ENCODE peak calls at places on chromosomes 11 and 22, in five cellular contexts. G is SK-N-SH, W is Peyer's patch, Y is tibial artery, R is H1. E is an unnamed sample.

GRCh38 chr11:118295834-118296454 is 8.6 kb upstream of the CD3E start:
- DNase-seq in W (peak), Y (no peak), R (no peak), G (no peak), E (peak)

GRCh38 chr22:37561209-37562048 is 1.1 kb downstream of the CDC42EP1 start:
- DNase-seq in R (peak), Y (peak), G (peak), W (peak), E (peak)

GRCh38 chr11:45106006-45106405 is 40.4 kb upstream of the PRDM11 start:
- DNase-seq in W (peak), G (no peak), R (no peak), Y (no peak), E (no peak)

GRCh38 chr11:110776091-110776490 is 63.9 kb upstream of the ARHGAP20 start:
- DNase-seq in Y (no peak), R (no peak), W (no peak), G (no peak), E (peak)

GRCh38 chr11:33920838-33921613 is 29.1 kb upstream of the LMO2 start:
- DNase-seq in W (no peak), Y (no peak), R (no peak), G (no peak), E (no peak)

GRCh38 chr11:31808721-31809542 is 2.2 kb downstream of the PAX6 start:
- DNase-seq in G (no peak), R (no peak), Y (no peak), W (no peak), E (no peak)

GRCh38 chr11:99461913-99462312 is 441.2 kb downstream of the CNTN5 start:
- DNase-seq in G (no peak), W (no peak), R (no peak), Y (no peak), E (no peak)

GRCh38 chr11:120125005-120125404 is 12.9 kb downstream of the TRIM29 start:
- DNase-seq in Y (no peak), W (peak), R (no peak), G (no peak), E (peak)

GRCh38 chr11:2752923-2753322 is 53.1 kb upstream of the KCNQ1OT1 start:
- DNase-seq in Y (peak), W (no peak), G (no peak), R (no peak), E (no peak)

GRCh38 chr11:73556966-73557365 is 40.9 kb downstream of the FAM168A start:
- DNase-seq in Y (no peak), W (no peak), G (no peak), R (no peak), E (no peak)

GRCh38 chr11:71238285-71238875 is 14.0 kb downstream of the SHANK2 start:
- DNase-seq in W (peak), R (no peak), Y (no peak), G (no peak), E (no peak)

GRCh38 chr22:41976961-41977566 is 7.8 kb downstream of the SEPTIN3 start:
- DNase-seq in Y (no peak), G (peak), W (no peak), R (no peak), E (no peak)

GRCh38 chr11:68295940-68296339 is 16.5 kb upstream of the LRP5 start:
- DNase-seq in Y (no peak), G (no peak), W (no peak), R (no peak), E (no peak)

GRCh38 chr11:74611369-74611861 is 19.0 kb downstream of the POLD3 start:
- DNase-seq in Y (no peak), W (no peak), R (no peak), G (peak), E (peak)

GRCh38 chr11:111310723-111311122 is 12.4 kb downstream of the POU2AF3 start:
- DNase-seq in W (no peak), R (no peak), Y (no peak), G (no peak), E (no peak)

GRCh38 chr11:64524534-64525042 is 66.4 kb upstream of the SLC22A12 start:
- DNase-seq in W (peak), R (no peak), Y (peak), G (no peak), E (no peak)

GRCh38 chr11:65574963-65575567 is 788 bp upstream of the EHBP1L1 start:
- DNase-seq in R (no peak), Y (no peak), W (peak), G (no peak), E (peak)

GRCh38 chr22:39661842-39662676 is 91.5 kb downstream of the CACNA1I start:
- DNase-seq in Y (no peak), G (no peak), W (peak), R (peak), E (no peak)

GRCh38 chr22:42069801-42070516 is 653 bp downstream of the NAGA start:
- DNase-seq in G (no peak), R (no peak), W (peak), Y (no peak), E (no peak)

GRCh38 chr22:44364750-44365118 is 52.0 kb upstream of the SHISAL1 start:
- DNase-seq in R (no peak), Y (no peak), W (no peak), G (no peak), E (no peak)

GRCh38 chr11:13955971-13956421 is 6.5 kb upstream of the SPON1 start:
- DNase-seq in W (peak), Y (peak), G (peak), R (no peak), E (peak)

GRCh38 chr11:69921429-69922014 is 102.3 kb upstream of the FGF3 start:
- DNase-seq in G (no peak), R (no peak), Y (peak), W (peak), E (no peak)

GRCh38 chr11:117761993-117762392 is 35.0 kb downstream of the DSCAML1 start:
- DNase-seq in Y (no peak), G (peak), R (no peak), W (no peak), E (no peak)

GRCh38 chr22:49959782-49960158 is 802 bp upstream of the PIM3 start:
- DNase-seq in W (peak), G (peak), Y (peak), R (no peak), E (peak)

GRCh38 chr11:111021131-111021530 is 224.4 kb upstream of the POU2AF2 start:
- DNase-seq in W (no peak), G (no peak), Y (no peak), R (no peak), E (no peak)

GRCh38 chr11:111081021-111081511 is 164.5 kb upstream of the POU2AF2 start:
- DNase-seq in W (no peak), R (no peak), G (no peak), Y (no peak), E (peak)

GRCh38 chr11:115408036-115408911 is 95.9 kb downstream of the CADM1 start:
- DNase-seq in G (no peak), W (no peak), R (no peak), Y (no peak), E (no peak)

GRCh38 chr11:61357894-61358239 is 3.8 kb downstream of the CYB561A3 start:
- DNase-seq in Y (no peak), G (no peak), R (no peak), W (no peak), E (no peak)

GRCh38 chr11:86021390-86021789 is 47.5 kb downstream of the PICALM start:
- DNase-seq in G (no peak), Y (no peak), R (no peak), W (no peak), E (peak)

GRCh38 chr11:19524171-19524671 is 188.4 kb upstream of the NAV2 start:
- DNase-seq in W (no peak), Y (no peak), G (no peak), R (no peak), E (peak)

GRCh38 chr22:33302549-33302948 is 244.4 kb upstream of the SYN3 start:
- DNase-seq in Y (no peak), W (no peak), R (no peak), G (no peak), E (no peak)

GRCh38 chr11:123561046-123561781 is 93.2 kb downstream of the SCN3B start:
- DNase-seq in R (no peak), W (no peak), Y (no peak), G (peak), E (peak)

GRCh38 chr11:67398661-67399563 is 2.7 kb downstream of the PPP1CA start:
- DNase-seq in G (no peak), W (no peak), Y (no peak), R (no peak), E (no peak)

GRCh38 chr11:20125927-20126326 is 34.3 kb downstream of the DBX1 start:
- DNase-seq in G (no peak), Y (no peak), W (no peak), R (no peak), E (peak)

GRCh38 chr11:66749091-66749490 is 20.1 kb upstream of the SPTBN2 start:
- DNase-seq in G (no peak), R (no peak), W (no peak), Y (no peak), E (no peak)

GRCh38 chr11:44036811-44037657 is 10.7 kb upstream of the ACCSL start:
- DNase-seq in R (peak), Y (peak), W (peak), G (peak), E (peak)

GRCh38 chr11:44972746-44973435 is 22.2 kb upstream of the TP53I11 start:
- DNase-seq in G (no peak), W (no peak), R (no peak), Y (no peak), E (no peak)

GRCh38 chr11:65056999-65057398 is 1.4 kb downstream of the NAALADL1 start:
- DNase-seq in W (no peak), Y (no peak), G (no peak), R (no peak), E (no peak)

GRCh38 chr11:84865257-84865656 is 761.9 kb downstream of the DLG2 start:
- DNase-seq in R (no peak), W (no peak), G (no peak), Y (no peak), E (peak)

DNA sequence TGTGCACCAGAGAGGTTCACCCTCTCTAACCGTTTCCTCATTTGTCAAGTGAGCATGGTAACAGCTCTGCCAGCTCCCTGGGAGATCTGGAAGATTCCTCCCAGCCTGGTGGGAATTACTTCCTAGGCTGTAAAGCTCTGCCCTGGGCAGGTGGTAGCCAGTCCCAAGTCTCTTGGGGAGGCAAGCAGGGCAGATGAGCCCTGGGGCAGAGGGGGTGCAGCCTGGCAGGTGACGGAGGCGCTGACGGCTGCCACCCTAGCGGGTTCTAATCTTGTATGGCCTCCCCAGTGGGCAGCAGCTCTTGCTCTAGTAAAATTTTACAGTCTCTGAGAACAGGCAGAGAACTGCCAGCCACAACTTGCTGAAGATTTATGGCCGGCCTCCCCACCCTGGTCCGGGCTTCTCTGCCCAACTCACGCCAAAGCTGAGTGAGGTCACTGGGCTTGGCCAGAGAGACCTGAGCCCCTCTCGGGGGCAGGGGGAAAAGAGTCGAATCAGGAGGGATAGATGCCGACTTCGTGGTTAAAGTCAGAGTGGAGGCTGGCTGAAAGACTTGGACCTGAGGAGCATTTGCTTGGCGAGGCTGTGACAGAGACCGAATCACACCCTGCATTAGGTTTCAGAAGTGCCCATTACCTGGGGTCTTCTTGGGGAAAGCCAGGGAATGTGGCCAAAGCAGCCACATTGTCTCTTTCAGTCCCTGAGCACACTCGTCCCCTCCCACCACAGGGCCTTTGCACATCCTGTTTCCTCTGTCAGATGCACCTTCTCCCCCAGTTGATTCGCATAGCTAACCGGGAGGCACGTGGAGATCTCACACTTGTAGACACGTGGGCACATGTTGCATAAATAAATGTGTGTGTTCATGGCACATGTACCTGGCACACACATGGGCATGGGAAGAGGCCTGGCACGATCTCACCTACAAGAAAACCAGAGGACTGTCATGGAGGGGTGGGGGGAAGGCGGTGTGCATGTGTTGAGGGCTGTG is 188.2 kb downstream of the MN1 start:
- DNase-seq in G (no peak), Y (no peak), R (no peak), W (no peak), E (no peak)
- H3K4me3 ChIP-seq in G (no peak), Y (peak), R (no peak), W (no peak), E (no peak)

DNA sequence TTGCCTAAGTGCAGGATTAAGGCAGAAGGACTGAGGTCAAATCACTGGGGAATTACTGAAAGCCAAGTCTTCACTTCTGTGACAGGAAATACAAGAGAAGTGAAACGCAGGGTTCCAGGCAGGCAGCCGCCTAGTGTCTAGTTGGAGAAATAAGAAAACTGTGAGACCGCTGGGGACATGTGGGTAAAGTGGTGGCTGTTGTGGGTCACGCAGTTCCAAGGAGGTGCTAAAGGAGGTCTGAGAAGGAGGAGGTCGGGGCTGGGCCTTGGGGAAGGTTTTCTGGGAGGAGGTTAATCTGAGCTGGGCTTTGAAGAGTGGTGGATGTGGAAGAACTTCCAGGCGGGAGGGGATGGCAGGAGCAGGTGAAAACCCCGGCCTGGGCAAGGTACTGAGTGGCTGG is 11.2 kb downstream of the MCM5 start:
- DNase-seq in R (no peak), G (no peak), W (peak), Y (no peak), E (no peak)
- TF ChIP-seq CTCF in R (no peak), G (no peak), W (peak), Y (no peak), E (no peak)

DNA sequence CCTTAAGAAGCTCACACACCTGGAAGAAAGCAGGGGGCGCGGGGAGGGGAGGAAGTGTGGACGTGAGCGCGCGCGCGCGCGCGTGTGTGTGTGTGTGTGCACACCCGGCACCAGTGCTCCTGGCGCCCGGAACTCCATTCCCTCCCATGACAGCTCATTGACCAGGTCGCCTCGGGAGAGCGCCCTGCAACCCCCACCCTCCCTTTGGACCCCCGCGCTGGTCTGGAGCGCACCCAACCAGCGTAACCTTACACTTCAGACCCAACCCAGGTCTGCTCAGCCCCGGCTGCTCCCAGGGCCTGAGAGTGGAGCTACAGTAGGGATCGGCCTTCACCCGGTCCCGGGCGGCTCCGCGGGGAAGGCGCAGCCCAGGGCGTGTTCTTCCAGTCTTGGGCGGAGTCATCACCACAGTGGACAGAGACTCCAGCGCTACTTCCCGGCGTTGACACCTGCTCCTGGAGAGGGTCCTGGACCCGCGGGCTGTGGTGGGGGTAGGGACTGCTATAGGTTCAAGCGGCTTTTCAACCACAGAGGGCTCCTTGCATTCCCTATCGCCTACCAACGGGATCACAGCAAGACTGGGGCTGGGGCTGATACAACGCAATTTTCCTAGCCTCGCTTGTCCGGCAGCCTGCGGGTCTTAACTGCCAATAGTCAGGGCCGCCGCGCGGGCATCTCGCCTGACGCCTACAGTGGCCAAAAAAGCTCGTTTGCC is 1.4 kb downstream of the GALNT18 start:
- DNase-seq in R (no peak), W (peak), Y (peak), G (peak), E (no peak)
- H3K4me3 ChIP-seq in R (peak), W (peak), Y (peak), G (peak), E (no peak)

GRCh38 chr22:29320546-29320945 is 5.0 kb upstream of the RASL10A start:
- DNase-seq in G (no peak), Y (no peak), W (no peak), R (no peak), E (no peak)
- TF ChIP-seq CTCF in G (peak), Y (no peak), W (no peak), R (peak), E (peak)

GRCh38 chr22:48258108-48258705 is 1495.8 kb downstream of the TBC1D22A start:
- DNase-seq in G (no peak), Y (peak), W (no peak), R (no peak), E (no peak)

GRCh38 chr22:48256776-48257689 is 1494.6 kb downstream of the TBC1D22A start:
- DNase-seq in G (no peak), R (no peak), Y (peak), W (no peak), E (no peak)

GRCh38 chr22:48256041-48256739 is 1493.7 kb downstream of the TBC1D22A start:
- DNase-seq in G (no peak), Y (peak), W (no peak), R (no peak), E (no peak)

GRCh38 chr22:48258841-48259240 is 1496.4 kb downstream of the TBC1D22A start:
- DNase-seq in Y (peak), W (no peak), G (no peak), R (no peak), E (no peak)

GRCh38 chr22:48257690-48258065 is 1495.2 kb downstream of the TBC1D22A start:
- DNase-seq in W (no peak), Y (peak), G (no peak), R (no peak), E (no peak)
- H3K4me3 ChIP-seq in W (no peak), Y (no peak), G (no peak), R (no peak), E (no peak)

GRCh38 chr11:132099692-132100091 is 729.3 kb downstream of the NTM start:
- DNase-seq in R (no peak), W (no peak), Y (no peak), G (peak), E (no peak)
- TF ChIP-seq CTCF in R (peak), W (no peak), Y (no peak), G (peak), E (peak)